ENCODE peak calls at places on chromosomes 13 and 19, in five cellular contexts. One of them, this sample, is unnamed.

GRCh38 chr19:29432677-29433076 is 93.1 kb upstream of the VSTM2B start:
- DNase-seq in ovary: no peak
- DNase-seq in cardiac muscle cell: no peak
- DNase-seq in heart left ventricle: no peak
- DNase-seq in upper lobe of right lung: no peak
- DNase-seq in this sample: no peak

GRCh38 chr19:41297628-41298326 is 12.2 kb upstream of the CCDC97 start:
- DNase-seq in heart left ventricle: no peak
- DNase-seq in ovary: no peak
- DNase-seq in cardiac muscle cell: no peak
- DNase-seq in upper lobe of right lung: no peak
- DNase-seq in this sample: no peak

GRCh38 chr19:13579388-13580060 is 73.2 kb upstream of the CACNA1A start:
- DNase-seq in cardiac muscle cell: no peak
- DNase-seq in heart left ventricle: no peak
- DNase-seq in upper lobe of right lung: no peak
- DNase-seq in ovary: no peak
- DNase-seq in this sample: no peak

GRCh38 chr19:37329686-37330085 is 41.2 kb upstream of the ZNF527 start:
- DNase-seq in upper lobe of right lung: no peak
- DNase-seq in cardiac muscle cell: peak; percentile 11
- DNase-seq in heart left ventricle: no peak
- DNase-seq in ovary: no peak
- DNase-seq in this sample: peak; percentile 76

GRCh38 chr19:9011875-9012274 is 1.7 kb upstream of the MUC16 start:
- DNase-seq in cardiac muscle cell: no peak
- DNase-seq in ovary: no peak
- DNase-seq in upper lobe of right lung: no peak
- DNase-seq in heart left ventricle: no peak
- DNase-seq in this sample: no peak

GRCh38 chr19:12913011-12913561 is 6.0 kb downstream of the SYCE2 start:
- DNase-seq in heart left ventricle: peak; percentile 79
- DNase-seq in cardiac muscle cell: peak; percentile 43
- DNase-seq in ovary: peak; percentile 88
- DNase-seq in upper lobe of right lung: peak; percentile 76
- DNase-seq in this sample: peak; percentile 92

GRCh38 chr13:44271031-44271433 is 102.6 kb upstream of the SERP2 start:
- DNase-seq in heart left ventricle: no peak
- DNase-seq in ovary: no peak
- DNase-seq in upper lobe of right lung: no peak
- DNase-seq in cardiac muscle cell: no peak
- DNase-seq in this sample: no peak

GRCh38 chr19:15432629-15433518 is 14.1 kb upstream of the AKAP8L start:
- DNase-seq in cardiac muscle cell: peak; percentile 96
- DNase-seq in heart left ventricle: peak; percentile 95
- DNase-seq in upper lobe of right lung: peak; percentile 97
- DNase-seq in ovary: peak; percentile 95
- DNase-seq in this sample: peak; percentile 96

GRCh38 chr19:2061936-2062729 is 11.1 kb upstream of the MKNK2 start:
- DNase-seq in heart left ventricle: no peak
- DNase-seq in ovary: peak; percentile 68
- DNase-seq in cardiac muscle cell: no peak
- DNase-seq in upper lobe of right lung: peak; percentile 75
- DNase-seq in this sample: no peak

GRCh38 chr19:57078802-57079201 is 41.0 kb upstream of the USP29 start:
- DNase-seq in ovary: no peak
- DNase-seq in heart left ventricle: no peak
- DNase-seq in cardiac muscle cell: no peak
- DNase-seq in upper lobe of right lung: no peak
- DNase-seq in this sample: no peak

GRCh38 chr19:709196-709964 is 645 bp downstream of the PALM start:
- DNase-seq in ovary: peak; percentile 65
- DNase-seq in heart left ventricle: no peak
- DNase-seq in cardiac muscle cell: peak; percentile 45
- DNase-seq in upper lobe of right lung: no peak
- DNase-seq in this sample: no peak

GRCh38 chr19:1232652-1233360 is 5.0 kb downstream of the CBARP start:
- DNase-seq in heart left ventricle: no peak
- DNase-seq in ovary: peak; percentile 85
- DNase-seq in upper lobe of right lung: no peak
- DNase-seq in cardiac muscle cell: no peak
- DNase-seq in this sample: no peak

DNA sequence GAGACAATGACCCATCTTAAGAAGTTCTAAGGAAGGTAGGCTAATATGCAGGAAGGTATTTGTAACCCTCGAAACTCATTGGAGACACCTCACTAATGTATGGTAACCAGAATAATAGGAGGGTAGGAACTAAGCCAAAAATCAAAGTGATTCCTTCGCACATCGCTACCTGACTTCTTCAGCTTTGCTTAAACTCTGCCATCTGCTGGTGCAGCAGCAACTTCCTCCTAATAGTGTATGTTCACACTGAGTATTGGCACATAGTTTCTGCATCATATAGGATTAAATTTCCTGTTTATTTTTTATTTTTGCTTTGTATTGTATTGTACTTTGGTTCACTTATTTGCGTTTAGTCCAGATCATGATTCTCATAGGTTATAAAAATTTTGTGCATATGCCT is 676.2 kb downstream of the GPC5 start:
- DNase-seq in ovary: no peak
- DNase-seq in heart left ventricle: no peak
- DNase-seq in upper lobe of right lung: no peak
- DNase-seq in cardiac muscle cell: peak; percentile 43
- DNase-seq in this sample: peak; percentile 55
- TF ChIP-seq CTCF in ovary: no peak
- TF ChIP-seq CTCF in heart left ventricle: no peak
- TF ChIP-seq CTCF in upper lobe of right lung: peak; percentile 40
- TF ChIP-seq CTCF in cardiac muscle cell: peak; percentile 45
- TF ChIP-seq CTCF in this sample: peak; percentile 83

GRCh38 chr13:99354371-99354951 is 47.3 kb upstream of the GPR183 start:
- DNase-seq in upper lobe of right lung: no peak
- DNase-seq in heart left ventricle: no peak
- DNase-seq in ovary: no peak
- DNase-seq in cardiac muscle cell: no peak
- DNase-seq in this sample: no peak

GRCh38 chr13:99353836-99354235 is 46.6 kb upstream of the GPR183 start:
- DNase-seq in ovary: no peak
- DNase-seq in heart left ventricle: no peak
- DNase-seq in cardiac muscle cell: no peak
- DNase-seq in upper lobe of right lung: no peak
- DNase-seq in this sample: peak; percentile 30

GRCh38 chr13:99356216-99357089 is 49.3 kb upstream of the GPR183 start:
- DNase-seq in upper lobe of right lung: no peak
- DNase-seq in cardiac muscle cell: no peak
- DNase-seq in ovary: peak; percentile 64
- DNase-seq in heart left ventricle: no peak
- DNase-seq in this sample: no peak

GRCh38 chr13:99357149-99357596 is 50.0 kb upstream of the GPR183 start:
- DNase-seq in cardiac muscle cell: no peak
- DNase-seq in heart left ventricle: no peak
- DNase-seq in upper lobe of right lung: no peak
- DNase-seq in ovary: no peak
- DNase-seq in this sample: no peak

GRCh38 chr13:99355267-99356215 is 48.3 kb upstream of the GPR183 start:
- DNase-seq in heart left ventricle: no peak
- DNase-seq in ovary: no peak
- DNase-seq in upper lobe of right lung: no peak
- DNase-seq in cardiac muscle cell: no peak
- DNase-seq in this sample: peak; percentile 30
- H3K27ac ChIP-seq in heart left ventricle: peak overlapping the region; percentile 92
- H3K27ac ChIP-seq in ovary: no peak overlapping the region
- H3K27ac ChIP-seq in upper lobe of right lung: peak overlapping the region; percentile 80
- H3K27ac ChIP-seq in cardiac muscle cell: no peak overlapping the region
- H3K27ac ChIP-seq in this sample: peak overlapping the region; percentile 72

GRCh38 chr13:49869514-49869913 is 66.6 kb downstream of the SPRYD7 start:
- DNase-seq in heart left ventricle: no peak
- DNase-seq in upper lobe of right lung: no peak
- DNase-seq in ovary: no peak
- DNase-seq in cardiac muscle cell: peak; percentile 50
- DNase-seq in this sample: peak; percentile 83
- TF ChIP-seq CTCF in heart left ventricle: no peak
- TF ChIP-seq CTCF in upper lobe of right lung: peak; percentile 29
- TF ChIP-seq CTCF in ovary: no peak
- TF ChIP-seq CTCF in cardiac muscle cell: peak; percentile 53
- TF ChIP-seq CTCF in this sample: peak; percentile 76

GRCh38 chr13:79492313-79492798 is 11.4 kb downstream of the NDFIP2 start:
- DNase-seq in cardiac muscle cell: no peak
- DNase-seq in ovary: no peak
- DNase-seq in heart left ventricle: no peak
- DNase-seq in upper lobe of right lung: no peak
- DNase-seq in this sample: peak; percentile 59
- H3K27ac ChIP-seq in cardiac muscle cell: no peak overlapping the region
- H3K27ac ChIP-seq in ovary: no peak overlapping the region
- H3K27ac ChIP-seq in heart left ventricle: no peak overlapping the region
- H3K27ac ChIP-seq in upper lobe of right lung: peak overlapping the region; percentile 43
- H3K27ac ChIP-seq in this sample: no peak overlapping the region

GRCh38 chr13:82976499-82976898 is 905.8 kb downstream of the SLITRK1 start:
- DNase-seq in upper lobe of right lung: no peak
- DNase-seq in ovary: no peak
- DNase-seq in heart left ventricle: no peak
- DNase-seq in cardiac muscle cell: no peak
- DNase-seq in this sample: no peak
- TF ChIP-seq CTCF in upper lobe of right lung: no peak
- TF ChIP-seq CTCF in ovary: no peak
- TF ChIP-seq CTCF in heart left ventricle: no peak
- TF ChIP-seq CTCF in cardiac muscle cell: no peak
- TF ChIP-seq CTCF in this sample: peak; percentile 36